ENCODE peak calls at places on chromosome 1, in eight cellular contexts. E is A549, U is breast epithelium, X is suprapubic skin, Y is transverse colon, M is K562, L is heart left ventricle, I is tibial nerve. Z is an unnamed sample.
A peak's percentile ranks its signal among the peaks of the same experiment; 100 is the strongest.

GRCh38 chr1:214044438-214045214 is 56.9 kb downstream of the PROX1 start:
- DNase-seq in E (no peak), U (no peak), X (no peak), Y (no peak), M (no peak), L (no peak), I (no peak), Z (no peak)

GRCh38 chr1:201758508-201759050 is 70.4 kb upstream of the IPO9 start:
- DNase-seq in E (no peak), U (no peak), X (no peak), Y (no peak), M (no peak), L (no peak), I (no peak), Z (no peak)

GRCh38 chr1:47688631-47689296 is 250.9 kb downstream of the FOXD2 start:
- DNase-seq in E (no peak), U (no peak), X (peak; percentile 29), Y (no peak), M (no peak), L (no peak), I (no peak), Z (peak; percentile 6)

GRCh38 chr1:52186449-52186848 is 44.6 kb downstream of the ZFYVE9 start:
- DNase-seq in E (no peak), U (no peak), X (no peak), Y (no peak), M (no peak), L (no peak), I (no peak), Z (no peak)

GRCh38 chr1:18198240-18198639 is 90.6 kb downstream of the IGSF21 start:
- DNase-seq in E (no peak), U (no peak), X (no peak), Y (no peak), M (no peak), L (no peak), I (no peak), Z (no peak)

GRCh38 chr1:225847610-225848009 is 34.6 kb downstream of the TMEM63A start:
- DNase-seq in E (no peak), U (no peak), X (no peak), Y (peak; percentile 76), M (peak; percentile 35), L (no peak), I (no peak), Z (peak; percentile 51)

GRCh38 chr1:17596651-17597509 is 57.4 kb downstream of the ARHGEF10L start:
- DNase-seq in E (no peak), U (no peak), X (no peak), Y (peak; percentile 88), M (no peak), L (no peak), I (no peak), Z (peak; percentile 50)

GRCh38 chr1:53370369-53370961 is 42.6 kb upstream of the LRP8 start:
- DNase-seq in E (no peak), U (no peak), X (peak; percentile 25), Y (no peak), M (no peak), L (no peak), I (no peak), Z (no peak)

GRCh38 chr1:54404263-54404662 is 1.9 kb downstream of the SSBP3 start:
- DNase-seq in E (no peak), U (no peak), X (no peak), Y (no peak), M (no peak), L (no peak), I (no peak), Z (no peak)

GRCh38 chr1:54407201-54407956 is 1.2 kb upstream of the SSBP3 start:
- DNase-seq in E (peak; percentile 83), U (peak; percentile 58), X (peak; percentile 82), Y (peak; percentile 81), M (peak; percentile 94), L (peak; percentile 83), I (peak; percentile 36), Z (peak; percentile 79)

GRCh38 chr1:54404939-54405880 is 984 bp downstream of the SSBP3 start:
- DNase-seq in E (no peak), U (no peak), X (no peak), Y (peak; percentile 41), M (peak; percentile 54), L (peak; percentile 52), I (no peak), Z (peak; percentile 30)

GRCh38 chr1:54406339-54407181 is at the start of gene SSBP3:
- DNase-seq in E (peak; percentile 80), U (peak; percentile 88), X (peak; percentile 91), Y (peak; percentile 95), M (peak; percentile 97), L (peak; percentile 94), I (peak; percentile 82), Z (peak; percentile 99)

GRCh38 chr1:54405894-54406293 is 300 bp downstream of the SSBP3 start:
- DNase-seq in E (no peak), U (no peak), X (no peak), Y (no peak), M (no peak), L (no peak), I (no peak), Z (no peak)
- H3K4me1 ChIP-seq in E (peaks cover 19% of the 10 kb centered on the region), U (peaks cover 23% of the 10 kb centered on the region), X (peaks cover 60% of the 10 kb centered on the region), Y (peaks cover 52% of the 10 kb centered on the region), M (peaks cover 58% of the 10 kb centered on the region), L (peaks cover 32% of the 10 kb centered on the region), I (peaks cover 30% of the 10 kb centered on the region), Z (peaks cover 39% of the 10 kb centered on the region)

DNA sequence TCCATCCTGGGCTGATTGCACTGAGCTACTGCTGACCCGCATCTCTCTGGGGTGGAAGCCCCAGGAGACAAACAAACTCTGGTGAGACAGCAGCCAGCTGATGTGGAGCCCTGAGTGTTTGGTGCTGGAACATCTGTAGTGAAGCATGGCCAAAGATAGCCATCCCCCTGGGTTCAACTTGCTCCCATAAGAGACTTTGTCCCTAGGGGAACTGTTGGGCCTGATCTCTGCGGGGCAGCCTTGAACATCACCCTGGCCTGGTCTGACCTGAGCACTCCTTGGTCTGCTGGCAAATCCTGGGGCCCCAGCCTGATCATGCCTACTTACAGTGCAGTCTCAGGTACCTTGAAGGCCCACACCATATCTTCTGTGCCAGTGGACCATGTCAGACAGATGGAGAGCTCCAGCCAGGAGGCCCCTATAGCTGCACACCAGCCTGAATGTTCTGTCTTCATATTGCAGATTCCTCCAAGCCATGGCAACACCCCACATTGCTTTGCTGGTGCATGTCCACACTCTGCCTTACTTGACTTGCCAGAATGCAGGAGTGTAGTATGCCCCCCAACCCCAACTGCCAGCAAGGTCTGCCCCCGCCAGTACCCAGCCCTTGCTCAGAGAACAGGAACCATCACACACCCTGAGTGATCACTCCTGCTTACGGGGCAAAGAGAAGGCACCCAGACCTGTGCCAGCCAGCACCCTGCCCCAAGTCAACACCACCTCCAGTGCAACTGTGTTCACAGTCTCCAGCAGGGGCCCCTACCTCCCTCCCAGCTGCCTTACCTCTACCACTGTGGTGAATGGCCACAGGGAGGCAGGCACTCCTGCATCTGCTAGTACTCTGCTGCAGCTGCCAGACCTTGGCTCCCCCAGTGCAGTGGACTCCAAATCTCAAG is 690.5 kb upstream of the NR5A2 start:
- DNase-seq in E (no peak), U (no peak), X (no peak), Y (no peak), M (no peak), L (no peak), I (no peak), Z (peak; percentile 2)
- H3K4me3 ChIP-seq in E (no peak overlapping the region), U (no peak overlapping the region), X (no peak overlapping the region), Y (no peak overlapping the region), M (no peak overlapping the region), L (no peak overlapping the region), I (no peak overlapping the region), Z (no peak overlapping the region)

GRCh38 chr1:234605983-234606730 is 3.8 kb downstream of the IRF2BP2 start:
- DNase-seq in E (no peak), U (no peak), X (no peak), Y (peak; percentile 52), M (peak; percentile 46), L (peak; percentile 64), I (no peak), Z (peak; percentile 59)

GRCh38 chr1:234605493-234605982 is 4.4 kb downstream of the IRF2BP2 start:
- DNase-seq in E (no peak), U (no peak), X (no peak), Y (no peak), M (no peak), L (no peak), I (no peak), Z (no peak)

GRCh38 chr1:234604393-234604725 is 5.6 kb downstream of the IRF2BP2 start:
- DNase-seq in E (no peak), U (no peak), X (no peak), Y (no peak), M (no peak), L (no peak), I (no peak), Z (no peak)

GRCh38 chr1:234603221-234604204 is 6.5 kb downstream of the IRF2BP2 start:
- DNase-seq in E (no peak), U (no peak), X (no peak), Y (no peak), M (peak; percentile 62), L (no peak), I (no peak), Z (no peak)

DNA sequence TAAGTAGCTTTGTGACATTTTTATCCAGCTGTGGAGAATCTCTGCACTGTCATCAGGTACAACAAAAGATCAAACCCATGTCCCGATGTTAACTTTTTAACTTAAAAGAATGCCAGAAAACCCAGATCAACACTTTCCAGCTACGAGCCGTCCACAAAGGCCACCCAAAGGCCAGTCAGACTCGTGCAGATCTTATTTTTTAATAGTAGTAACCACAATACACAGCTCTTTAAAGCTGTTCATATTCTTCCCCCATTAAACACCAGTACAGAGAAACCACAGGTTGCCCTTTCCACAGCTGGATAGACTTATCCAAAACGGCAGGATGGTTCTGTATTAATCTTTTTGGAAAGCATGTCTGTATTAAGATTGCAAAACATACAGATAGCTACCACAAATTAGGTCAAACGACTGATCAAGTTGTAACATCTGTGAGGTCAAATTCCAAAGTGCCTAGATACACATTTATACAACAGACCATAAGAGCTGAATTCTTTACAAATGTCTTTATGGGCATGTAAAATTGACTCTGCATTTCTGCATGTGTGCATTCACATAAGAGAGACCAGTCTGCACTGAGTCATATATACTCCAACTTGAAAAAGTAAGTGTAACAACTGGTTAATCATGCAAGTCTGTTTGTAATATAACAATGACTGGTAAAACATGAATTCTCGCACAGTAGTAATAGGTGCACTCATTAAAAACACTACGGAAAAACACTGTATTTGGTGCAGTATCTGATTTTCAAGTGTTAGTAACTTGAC is 5.1 kb downstream of the IRF2BP2 start:
- DNase-seq in E (no peak), U (no peak), X (no peak), Y (no peak), M (peak; percentile 69), L (no peak), I (no peak), Z (no peak)
- TF ChIP-seq POLR2A in E (no peak), U (no peak), X (no peak), Y (peak; percentile 66), M (no peak), L (no peak), I (no peak), Z (no peak)

DNA sequence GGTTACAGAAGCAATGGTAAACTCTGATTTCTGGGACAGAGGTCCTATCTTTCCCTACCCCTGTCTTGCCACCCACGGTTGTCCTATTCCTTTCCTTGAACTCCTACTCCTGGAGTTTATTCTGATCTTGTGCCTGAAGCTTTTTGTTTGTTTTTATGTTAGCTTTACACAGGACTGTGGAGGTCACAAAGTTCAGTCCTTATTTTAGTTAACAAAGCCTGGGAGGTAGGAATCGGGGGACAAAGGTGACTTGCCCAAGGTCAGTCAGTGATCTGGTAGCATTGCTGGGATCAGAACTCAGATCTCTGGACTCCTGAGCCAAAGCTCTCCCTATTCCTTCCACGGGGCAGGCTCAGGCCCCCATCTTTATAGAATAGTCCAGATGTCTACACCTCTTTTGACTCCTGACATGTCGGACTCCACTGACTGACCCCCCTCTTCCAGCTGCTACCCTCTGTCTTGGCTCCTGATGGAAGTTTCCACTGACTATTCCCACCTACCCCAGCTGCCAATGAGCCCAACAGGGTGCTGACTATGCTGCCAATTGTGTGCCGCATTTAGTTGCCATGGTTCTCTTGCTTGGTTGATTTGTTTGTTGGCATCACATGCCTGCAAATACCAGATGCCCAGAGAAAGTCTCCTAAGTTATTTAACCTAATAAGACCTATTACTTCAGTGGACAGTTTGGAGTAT is 9.9 kb downstream of the F5 start:
- DNase-seq in E (no peak), U (no peak), X (no peak), Y (no peak), M (no peak), L (peak; percentile 76), I (no peak), Z (no peak)
- H3K4me1 ChIP-seq in E (peaks cover 13% of the 10 kb centered on the region), U (no peaks in the 10 kb centered on the region), X (no peaks in the 10 kb centered on the region), Y (no peaks in the 10 kb centered on the region), M (no peaks in the 10 kb centered on the region), L (no peaks in the 10 kb centered on the region), I (no peaks in the 10 kb centered on the region), Z (no peaks in the 10 kb centered on the region)

Z was measured in upper lobe of left lung.